ENCODE peak calls at places on chromosomes 13 and 19, in four cellular contexts. O is activated naive CD8-positive, alpha-beta T cell treated with anti-CD3 and anti-CD28 coated beads, Interleukin-2, amount 50 U/mL, for 24 hours; K is SHP77; M is ovary. R is an unnamed sample.

GRCh38 chr19:18278521-18279265 is 2.7 kb downstream of the JUND start:
- DNase-seq in O (no peak), K (no peak), M (peak; percentile 68), R (no peak)

GRCh38 chr13:46551410-46552301 is 1.3 kb upstream of the LRCH1 start:
- DNase-seq in O (peak; percentile 81), K (peak; percentile 53), M (peak; percentile 85), R (no peak)

GRCh38 chr19:35959040-35959967 is 23.1 kb downstream of the LRFN3 start:
- DNase-seq in O (peak; percentile 70), K (no peak), M (no peak), R (peak; percentile 53)

GRCh38 chr13:74794582-74794981 is 660.4 kb upstream of the KLF12 start:
- DNase-seq in O (no peak), K (no peak), M (no peak), R (no peak)

GRCh38 chr19:13118424-13119193 is 545 bp downstream of the NACC1 start:
- DNase-seq in O (peak; percentile 64), K (no peak), M (no peak), R (peak; percentile 74)

GRCh38 chr19:46410205-46411087 is 2.9 kb downstream of the CCDC8 start:
- DNase-seq in O (no peak), K (no peak), M (no peak), R (no peak)

GRCh38 chr13:113748101-113748861 is 10.7 kb upstream of the TMEM255B start:
- DNase-seq in O (no peak), K (no peak), M (no peak), R (no peak)

GRCh38 chr13:61664821-61665705 is 249.4 kb upstream of the PCDH20 start:
- DNase-seq in O (no peak), K (peak; percentile 46), M (no peak), R (no peak)

GRCh38 chr13:83730674-83731073 is 151.6 kb downstream of the SLITRK1 start:
- DNase-seq in O (no peak), K (no peak), M (no peak), R (no peak)

GRCh38 chr13:73228546-73228945 is 169.7 kb downstream of the KLF5 start:
- DNase-seq in O (no peak), K (no peak), M (no peak), R (no peak)

GRCh38 chr13:73306688-73307087 is 247.9 kb downstream of the KLF5 start:
- DNase-seq in O (no peak), K (no peak), M (no peak), R (no peak)

GRCh38 chr19:8585894-8586750 is 8.9 kb upstream of the MYO1F start:
- DNase-seq in O (peak; percentile 66), K (peak; percentile 49), M (no peak), R (no peak)

GRCh38 chr19:35042056-35042730 is 672 bp downstream of the HPN start:
- DNase-seq in O (no peak), K (no peak), M (peak; percentile 35), R (no peak)

GRCh38 chr13:35210234-35210633 is 266.3 kb downstream of the MAB21L1 start:
- DNase-seq in O (no peak), K (no peak), M (no peak), R (no peak)

GRCh38 chr19:6260912-6261636 is 18.7 kb downstream of the MLLT1 start:
- DNase-seq in O (peak; percentile 47), K (peak; percentile 19), M (peak; percentile 31), R (no peak)

GRCh38 chr13:68304287-68304893 is 1074.3 kb upstream of the PCDH9 start:
- DNase-seq in O (no peak), K (peak; percentile 29), M (no peak), R (peak; percentile 2)

GRCh38 chr13:88429862-88430261 is 758.7 kb downstream of the SLITRK5 start:
- DNase-seq in O (no peak), K (no peak), M (no peak), R (no peak)

GRCh38 chr13:74529968-74530367 is 395.8 kb upstream of the KLF12 start:
- DNase-seq in O (no peak), K (no peak), M (no peak), R (no peak)

GRCh38 chr19:2475018-2475701 is 767 bp upstream of the GADD45B start:
- DNase-seq in O (peak; percentile 76), K (no peak), M (peak; percentile 64), R (no peak)

GRCh38 chr19:8552810-8553209 is 24.4 kb downstream of the MYO1F start:
- DNase-seq in O (no peak), K (peak; percentile 9), M (no peak), R (no peak)